ENCODE peak calls at places on chromosomes 13 and 19, in four cellular contexts. N is IMR-90, A is H1, B is neuronal stem cell. E is an unnamed sample.

GRCh38 chr19:15532779-15533521 is 24.6 kb downstream of the CYP4F22 start:
- DNase-seq in N (no peak), A (no peak), B (no peak), E (no peak)

GRCh38 chr13:93244918-93245280 is 18.3 kb downstream of the GPC6 start:
- DNase-seq in N (peak; percentile 38), A (no peak), B (no peak), E (no peak)

GRCh38 chr19:2428756-2429711 is 1.6 kb upstream of the TIMM13 start:
- DNase-seq in N (no peak), A (no peak), B (no peak), E (peak; percentile 54)

GRCh38 chr19:13613447-13613846 is 107.2 kb upstream of the CACNA1A start:
- DNase-seq in N (no peak), A (no peak), B (no peak), E (no peak)

GRCh38 chr13:112900691-112901091 is 68.3 kb upstream of the MCF2L start:
- DNase-seq in N (no peak), A (no peak), B (no peak), E (peak; percentile 29)

GRCh38 chr19:48638831-48639381 is 1.7 kb upstream of the DBP start:
- DNase-seq in N (no peak), A (peak; percentile 86), B (no peak), E (peak; percentile 90)

GRCh38 chr19:34499155-34499834 is 17.7 kb downstream of the WTIP start:
- DNase-seq in N (no peak), A (no peak), B (no peak), E (no peak)

GRCh38 chr19:3357362-3357730 is 9.0 kb upstream of the NFIC start:
- DNase-seq in N (no peak), A (no peak), B (no peak), E (no peak)

GRCh38 chr13:47594833-47595232 is 406.2 kb downstream of the SUCLA2 start:
- DNase-seq in N (peak; percentile 1), A (no peak), B (no peak), E (peak; percentile 40)

GRCh38 chr13:30616927-30617314 is 799 bp upstream of the USPL1 start:
- DNase-seq in N (peak; percentile 89), A (no peak), B (no peak), E (no peak)

GRCh38 chr13:58992478-58993042 is 1171.2 kb downstream of the DIAPH3 start:
- DNase-seq in N (no peak), A (no peak), B (no peak), E (no peak)

GRCh38 chr19:6501740-6502648 is at the start of gene TUBB4A:
- DNase-seq in N (no peak), A (peak; percentile 75), B (no peak), E (peak; percentile 61)

GRCh38 chr19:49327878-49328544 is 3.0 kb upstream of the SLC6A16 start:
- DNase-seq in N (peak; percentile 23), A (no peak), B (no peak), E (peak; percentile 51)

GRCh38 chr13:80841346-80841882 is 500.5 kb upstream of the SPRY2 start:
- DNase-seq in N (no peak), A (no peak), B (no peak), E (no peak)

GRCh38 chr13:43546260-43546659 is 240.5 kb downstream of the ENOX1 start:
- DNase-seq in N (no peak), A (no peak), B (no peak), E (no peak)

GRCh38 chr19:10712754-10713153 is 5.1 kb upstream of the DNM2 start:
- DNase-seq in N (no peak), A (no peak), B (no peak), E (no peak)

GRCh38 chr13:114096031-114096485 is 36.4 kb downstream of the RASA3 start:
- DNase-seq in N (no peak), A (no peak), B (no peak), E (no peak)

GRCh38 chr19:41595890-41596280 is 19.9 kb downstream of the CEACAM21 start:
- DNase-seq in N (no peak), A (no peak), B (no peak), E (no peak)

GRCh38 chr19:56170261-56170660 is 5.5 kb upstream of the GALP start:
- DNase-seq in N (peak; percentile 43), A (no peak), B (no peak), E (no peak)

GRCh38 chr13:105907319-105908019 is 628.0 kb downstream of the EFNB2 start:
- DNase-seq in N (no peak), A (no peak), B (no peak), E (no peak)

GRCh38 chr19:57719901-57720519 is 7.4 kb downstream of the ZNF671 start:
- DNase-seq in N (no peak), A (peak; percentile 44), B (no peak), E (no peak)

GRCh38 chr13:46575321-46575721 is 22.4 kb downstream of the LRCH1 start:
- DNase-seq in N (peak; percentile 89), A (no peak), B (no peak), E (no peak)

GRCh38 chr13:101917833-101918755 is 465.6 kb downstream of the ITGBL1 start:
- DNase-seq in N (no peak), A (no peak), B (no peak), E (peak; percentile 47)

GRCh38 chr19:49475995-49476880 is 2.2 kb downstream of the FLT3LG start:
- DNase-seq in N (no peak), A (peak; percentile 93), B (peak; percentile 58), E (peak; percentile 96)

GRCh38 chr13:34993470-34993869 is 51.4 kb downstream of the NBEA start:
- DNase-seq in N (no peak), A (no peak), B (no peak), E (no peak)

GRCh38 chr13:38350114-38350617 is 515 bp downstream of the UFM1 start:
- DNase-seq in N (peak; percentile 50), A (peak; percentile 59), B (no peak), E (no peak)

GRCh38 chr13:38755792-38756191 is 68.9 kb downstream of the FREM2 start:
- DNase-seq in N (no peak), A (no peak), B (no peak), E (no peak)

GRCh38 chr13:37657134-37657533 is 58.6 kb upstream of the POSTN start:
- DNase-seq in N (peak; percentile 71), A (no peak), B (no peak), E (no peak)

GRCh38 chr13:70703755-70704154 is 595.5 kb upstream of the KLHL1 start:
- DNase-seq in N (no peak), A (no peak), B (no peak), E (no peak)

DNA sequence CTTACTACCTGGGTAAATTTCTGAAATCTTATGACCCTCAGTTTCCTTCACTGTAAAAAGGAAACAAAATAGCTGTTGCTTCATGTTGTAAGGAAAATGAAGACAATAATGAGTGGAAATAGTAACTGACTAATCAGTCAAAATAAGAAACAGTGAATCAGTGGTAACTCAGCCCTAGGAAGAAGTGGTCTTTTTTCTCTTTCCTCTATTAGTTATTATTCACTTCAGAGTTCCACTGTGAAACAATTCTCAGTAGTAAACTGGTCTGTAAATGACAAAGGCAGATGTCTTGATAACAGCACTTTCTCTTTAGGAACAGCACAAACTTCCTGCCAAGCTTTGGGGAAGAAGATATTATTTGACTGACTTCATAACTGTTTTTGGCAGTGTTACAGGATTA is 600.5 kb upstream of the KLHL1 start:
- DNase-seq in N (no peak), A (no peak), B (no peak), E (no peak)
- H4K91ac ChIP-seq in N (no peak overlapping the region), A (no peak overlapping the region), B (no peak overlapping the region), E (no peak overlapping the region)

DNA sequence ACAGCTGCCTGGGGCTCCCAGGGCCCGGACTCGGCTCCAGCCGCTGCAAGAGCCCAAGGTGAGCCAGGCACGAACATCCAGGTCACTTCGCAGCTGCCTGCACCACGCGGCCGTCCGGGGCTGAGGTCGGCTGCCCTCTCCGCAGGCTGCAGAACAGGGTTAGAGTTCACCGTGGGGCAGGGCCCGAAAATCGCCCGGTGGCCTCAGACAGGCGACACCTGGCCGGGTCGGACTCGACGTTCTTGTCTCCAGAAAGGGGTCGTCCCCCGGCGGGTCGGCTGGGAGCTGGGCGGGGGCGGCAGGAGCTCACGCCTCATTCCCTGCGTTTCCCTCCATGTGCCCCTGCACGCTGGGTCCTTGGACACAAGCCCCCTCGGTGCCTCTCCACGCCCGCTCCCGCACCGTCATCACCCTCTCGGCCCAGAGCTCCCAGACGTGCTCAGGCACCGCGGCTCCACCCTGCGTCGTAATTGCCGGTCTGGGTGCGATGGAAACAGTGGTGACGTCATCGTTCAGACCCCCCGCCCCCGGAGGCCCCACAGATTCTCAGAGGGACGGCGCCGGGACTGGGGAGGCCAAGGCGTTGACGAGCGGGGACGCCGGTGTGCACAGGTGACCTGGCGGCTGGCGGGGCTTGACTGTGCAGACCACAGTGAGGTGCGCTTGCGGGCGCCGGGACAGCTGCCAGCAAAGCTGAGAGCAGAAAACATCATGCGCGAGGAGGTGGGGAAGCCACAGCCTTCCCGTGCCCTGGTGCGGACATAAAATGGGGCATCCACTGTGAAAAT is 4.0 kb upstream of the GRIN3B start:
- DNase-seq in N (peak; percentile 53), A (peak; percentile 77), B (no peak), E (no peak)
- H4K91ac ChIP-seq in N (no peak overlapping the region), A (no peak overlapping the region), B (no peak overlapping the region), E (no peak overlapping the region)

GRCh38 chr19:38736036-38736412 is 8.2 kb downstream of the CAPN12 start:
- DNase-seq in N (no peak), A (peak; percentile 77), B (no peak), E (peak; percentile 68)

GRCh38 chr19:38734426-38735256 is 9.6 kb downstream of the CAPN12 start:
- DNase-seq in N (no peak), A (no peak), B (no peak), E (peak; percentile 39)

GRCh38 chr19:38736413-38737280 is 7.6 kb downstream of the CAPN12 start:
- DNase-seq in N (no peak), A (peak; percentile 91), B (no peak), E (peak; percentile 91)

GRCh38 chr19:38734176-38734425 is 10.2 kb downstream of the CAPN12 start:
- DNase-seq in N (no peak), A (no peak), B (no peak), E (no peak)

GRCh38 chr19:38735257-38735686 is 9.0 kb downstream of the CAPN12 start:
- DNase-seq in N (no peak), A (peak; percentile 82), B (no peak), E (peak; percentile 86)
- H4K91ac ChIP-seq in N (no peak overlapping the region), A (peak overlapping the region; percentile 52), B (no peak overlapping the region), E (no peak overlapping the region)

GRCh38 chr19:17720487-17720839 is 1.2 kb downstream of the MAP1S start:
- DNase-seq in N (no peak), A (no peak), B (no peak), E (no peak)

GRCh38 chr19:17721821-17722220 is 2.5 kb downstream of the MAP1S start:
- DNase-seq in N (peak; percentile 13), A (no peak), B (no peak), E (no peak)

GRCh38 chr19:17719730-17720486 is 628 bp downstream of the MAP1S start:
- DNase-seq in N (no peak), A (no peak), B (no peak), E (no peak)

GRCh38 chr19:17718467-17718987 is 753 bp upstream of the MAP1S start:
- DNase-seq in N (no peak), A (no peak), B (no peak), E (no peak)

DNA sequence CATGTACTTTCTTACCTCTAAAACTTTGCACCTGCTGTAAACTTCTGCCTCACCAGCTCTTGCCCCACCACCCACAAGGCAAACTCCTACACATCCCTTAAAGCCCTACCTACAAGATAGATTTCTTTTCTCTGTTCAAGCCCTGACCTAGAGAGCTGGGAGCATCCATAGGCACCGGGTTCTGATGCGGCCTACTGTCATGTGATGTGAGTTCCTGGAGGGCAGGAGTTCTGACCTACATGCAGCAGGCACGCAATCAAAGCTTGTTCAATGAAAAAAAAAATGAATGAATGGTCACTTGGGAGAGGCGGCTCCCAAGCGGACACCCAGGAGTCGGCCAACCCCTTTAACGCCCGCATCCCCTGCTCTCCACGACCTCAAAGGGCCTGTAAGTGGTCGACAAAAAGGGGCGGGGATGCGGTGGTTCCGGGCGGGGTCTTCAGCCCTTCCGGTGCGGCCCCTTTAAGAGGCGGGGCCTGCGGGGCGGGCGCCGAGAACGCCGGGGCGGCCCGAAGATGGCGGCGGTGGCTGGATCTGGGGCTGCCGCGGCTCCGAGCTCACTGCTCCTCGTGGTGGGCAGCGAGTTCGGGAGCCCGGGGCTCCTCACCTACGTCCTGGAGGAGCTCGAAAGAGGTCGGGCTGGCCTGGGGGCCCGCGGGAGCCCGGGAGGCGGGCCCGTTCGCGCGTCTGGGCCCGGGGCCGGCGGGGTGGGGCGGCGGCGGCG is at the start of gene MAP1S:
- DNase-seq in N (peak; percentile 25), A (peak; percentile 91), B (peak; percentile 83), E (peak; percentile 91)
- H4K91ac ChIP-seq in N (peak within 1 kb of the TSS; percentile 69), A (peak within 1 kb of the TSS; percentile 5), B (no peak within 1 kb of the TSS), E (no peak within 1 kb of the TSS)

E was measured in H9.